ENCODE peak calls at places on chromosomes 16 and 17, in five cellular contexts. One of them, this sample, is unnamed.

GRCh38 chr17:6413073-6413472 is 21.8 kb downstream of the AIPL1 start:
- DNase-seq in GM12878: no peak
- DNase-seq in HCT116: peak; percentile 36
- DNase-seq in K562: peak; percentile 13
- DNase-seq in HepG2: peak; percentile 40
- DNase-seq in this sample: no peak

GRCh38 chr17:82781894-82782274 is 30.0 kb downstream of the TBCD start:
- DNase-seq in GM12878: peak; percentile 17
- DNase-seq in HCT116: peak; percentile 36
- DNase-seq in K562: peak; percentile 74
- DNase-seq in HepG2: peak; percentile 50
- DNase-seq in this sample: peak; percentile 19

GRCh38 chr16:707062-707538 is 1.5 kb upstream of the FBXL16 start:
- DNase-seq in GM12878: no peak
- DNase-seq in HCT116: no peak
- DNase-seq in K562: no peak
- DNase-seq in HepG2: no peak
- DNase-seq in this sample: no peak

GRCh38 chr17:4940625-4941021 is 555 bp downstream of the RNF167 start:
- DNase-seq in GM12878: no peak
- DNase-seq in HCT116: no peak
- DNase-seq in K562: no peak
- DNase-seq in HepG2: no peak
- DNase-seq in this sample: no peak

GRCh38 chr16:17404903-17405691 is 65.7 kb downstream of the XYLT1 start:
- DNase-seq in GM12878: no peak
- DNase-seq in HCT116: no peak
- DNase-seq in K562: no peak
- DNase-seq in HepG2: no peak
- DNase-seq in this sample: no peak

GRCh38 chr16:87854053-87854906 is 15.0 kb downstream of the SLC7A5 start:
- DNase-seq in GM12878: no peak
- DNase-seq in HCT116: no peak
- DNase-seq in K562: peak; percentile 88
- DNase-seq in HepG2: peak; percentile 86
- DNase-seq in this sample: peak; percentile 60

GRCh38 chr16:87406495-87407088 is 14.5 kb downstream of the MAP1LC3B start:
- DNase-seq in GM12878: no peak
- DNase-seq in HCT116: no peak
- DNase-seq in K562: peak; percentile 22
- DNase-seq in HepG2: no peak
- DNase-seq in this sample: no peak

GRCh38 chr17:34542700-34543336 is 36.6 kb upstream of the TMEM132E start:
- DNase-seq in GM12878: no peak
- DNase-seq in HCT116: no peak
- DNase-seq in K562: peak; percentile 79
- DNase-seq in HepG2: no peak
- DNase-seq in this sample: no peak

GRCh38 chr17:62714016-62714777 is 86.7 kb downstream of the MRC2 start:
- DNase-seq in GM12878: no peak
- DNase-seq in HCT116: no peak
- DNase-seq in K562: no peak
- DNase-seq in HepG2: no peak
- DNase-seq in this sample: no peak

GRCh38 chr17:38958756-38959155 is 8.4 kb downstream of the FBXO47 start:
- DNase-seq in GM12878: no peak
- DNase-seq in HCT116: no peak
- DNase-seq in K562: no peak
- DNase-seq in HepG2: no peak
- DNase-seq in this sample: no peak

GRCh38 chr17:82019905-82020873 is 2.5 kb downstream of the CENPX start:
- DNase-seq in GM12878: no peak
- DNase-seq in HCT116: peak; percentile 56
- DNase-seq in K562: peak; percentile 66
- DNase-seq in HepG2: peak; percentile 77
- DNase-seq in this sample: no peak

GRCh38 chr17:77719806-77720205 is 238.7 kb upstream of the TNRC6C start:
- DNase-seq in GM12878: no peak
- DNase-seq in HCT116: no peak
- DNase-seq in K562: no peak
- DNase-seq in HepG2: no peak
- DNase-seq in this sample: no peak

GRCh38 chr17:77423589-77424451 is 283.1 kb downstream of the SEC14L1 start:
- DNase-seq in GM12878: no peak
- DNase-seq in HCT116: no peak
- DNase-seq in K562: no peak
- DNase-seq in HepG2: no peak
- DNase-seq in this sample: no peak

GRCh38 chr17:18248300-18248731 is 10.2 kb downstream of the FLII start:
- DNase-seq in GM12878: no peak
- DNase-seq in HCT116: no peak
- DNase-seq in K562: peak; percentile 57
- DNase-seq in HepG2: peak; percentile 56
- DNase-seq in this sample: peak; percentile 76

GRCh38 chr16:7086842-7087616 is 245.6 kb upstream of the RBFOX1 start:
- DNase-seq in GM12878: no peak
- DNase-seq in HCT116: no peak
- DNase-seq in K562: no peak
- DNase-seq in HepG2: peak; percentile 33
- DNase-seq in this sample: peak; percentile 78

GRCh38 chr17:57544834-57545463 is 200.2 kb downstream of the CCDC182 start:
- DNase-seq in GM12878: no peak
- DNase-seq in HCT116: no peak
- DNase-seq in K562: no peak
- DNase-seq in HepG2: no peak
- DNase-seq in this sample: no peak

GRCh38 chr17:44438634-44439033 is 49.2 kb upstream of the ITGA2B start:
- DNase-seq in GM12878: no peak
- DNase-seq in HCT116: no peak
- DNase-seq in K562: no peak
- DNase-seq in HepG2: no peak
- DNase-seq in this sample: no peak

GRCh38 chr16:72952404-72953301 is 95.3 kb downstream of the ZFHX3 start:
- DNase-seq in GM12878: no peak
- DNase-seq in HCT116: no peak
- DNase-seq in K562: no peak
- DNase-seq in HepG2: no peak
- DNase-seq in this sample: no peak

GRCh38 chr17:35244345-35245195 is 1.7 kb downstream of the SLFN5 start:
- DNase-seq in GM12878: no peak
- DNase-seq in HCT116: peak; percentile 33
- DNase-seq in K562: peak; percentile 17
- DNase-seq in HepG2: peak; percentile 6
- DNase-seq in this sample: no peak

GRCh38 chr17:77107506-77108433 is 33.0 kb upstream of the SEC14L1 start:
- DNase-seq in GM12878: peak; percentile 94
- DNase-seq in HCT116: no peak
- DNase-seq in K562: no peak
- DNase-seq in HepG2: no peak
- DNase-seq in this sample: no peak

GRCh38 chr17:67624886-67625656 is 92.7 kb upstream of the NOL11 start:
- DNase-seq in GM12878: no peak
- DNase-seq in HCT116: no peak
- DNase-seq in K562: no peak
- DNase-seq in HepG2: no peak
- DNase-seq in this sample: no peak

GRCh38 chr16:83967838-83968482 is at the start of gene NECAB2:
- DNase-seq in GM12878: no peak
- DNase-seq in HCT116: no peak
- DNase-seq in K562: peak; percentile 98
- DNase-seq in HepG2: no peak
- DNase-seq in this sample: peak; percentile 74

GRCh38 chr16:89764711-89765201 is 43.4 kb downstream of the ZNF276 start:
- DNase-seq in GM12878: peak; percentile 91
- DNase-seq in HCT116: no peak
- DNase-seq in K562: no peak
- DNase-seq in HepG2: no peak
- DNase-seq in this sample: no peak

GRCh38 chr17:1179635-1180433 is at the start of gene ABR:
- DNase-seq in GM12878: no peak
- DNase-seq in HCT116: no peak
- DNase-seq in K562: peak; percentile 78
- DNase-seq in HepG2: no peak
- DNase-seq in this sample: peak; percentile 82

GRCh38 chr16:27304102-27304501 is 9.7 kb upstream of the IL4R start:
- DNase-seq in GM12878: no peak
- DNase-seq in HCT116: no peak
- DNase-seq in K562: no peak
- DNase-seq in HepG2: no peak
- DNase-seq in this sample: no peak

GRCh38 chr16:30984669-30985400 is at the start of gene HSD3B7:
- DNase-seq in GM12878: no peak
- DNase-seq in HCT116: peak; percentile 58
- DNase-seq in K562: peak; percentile 93
- DNase-seq in HepG2: peak; percentile 80
- DNase-seq in this sample: peak; percentile 74
- TF ChIP-seq POLR2A in GM12878: peak; percentile 55
- TF ChIP-seq POLR2A in HCT116: no peak
- TF ChIP-seq POLR2A in K562: peak; percentile 58
- TF ChIP-seq POLR2A in HepG2: peak; percentile 47
- TF ChIP-seq POLR2A in this sample: no peak

GRCh38 chr16:68711421-68712139 is 25.5 kb upstream of the CDH1 start:
- DNase-seq in GM12878: no peak
- DNase-seq in HCT116: no peak
- DNase-seq in K562: no peak
- DNase-seq in HepG2: no peak
- DNase-seq in this sample: no peak

GRCh38 chr16:68713430-68713829 is 23.7 kb upstream of the CDH1 start:
- DNase-seq in GM12878: no peak
- DNase-seq in HCT116: no peak
- DNase-seq in K562: no peak
- DNase-seq in HepG2: peak; percentile 44
- DNase-seq in this sample: no peak

GRCh38 chr16:68704232-68704867 is 32.7 kb upstream of the CDH1 start:
- DNase-seq in GM12878: no peak
- DNase-seq in HCT116: peak; percentile 79
- DNase-seq in K562: peak; percentile 72
- DNase-seq in HepG2: peak; percentile 89
- DNase-seq in this sample: peak; percentile 92

DNA sequence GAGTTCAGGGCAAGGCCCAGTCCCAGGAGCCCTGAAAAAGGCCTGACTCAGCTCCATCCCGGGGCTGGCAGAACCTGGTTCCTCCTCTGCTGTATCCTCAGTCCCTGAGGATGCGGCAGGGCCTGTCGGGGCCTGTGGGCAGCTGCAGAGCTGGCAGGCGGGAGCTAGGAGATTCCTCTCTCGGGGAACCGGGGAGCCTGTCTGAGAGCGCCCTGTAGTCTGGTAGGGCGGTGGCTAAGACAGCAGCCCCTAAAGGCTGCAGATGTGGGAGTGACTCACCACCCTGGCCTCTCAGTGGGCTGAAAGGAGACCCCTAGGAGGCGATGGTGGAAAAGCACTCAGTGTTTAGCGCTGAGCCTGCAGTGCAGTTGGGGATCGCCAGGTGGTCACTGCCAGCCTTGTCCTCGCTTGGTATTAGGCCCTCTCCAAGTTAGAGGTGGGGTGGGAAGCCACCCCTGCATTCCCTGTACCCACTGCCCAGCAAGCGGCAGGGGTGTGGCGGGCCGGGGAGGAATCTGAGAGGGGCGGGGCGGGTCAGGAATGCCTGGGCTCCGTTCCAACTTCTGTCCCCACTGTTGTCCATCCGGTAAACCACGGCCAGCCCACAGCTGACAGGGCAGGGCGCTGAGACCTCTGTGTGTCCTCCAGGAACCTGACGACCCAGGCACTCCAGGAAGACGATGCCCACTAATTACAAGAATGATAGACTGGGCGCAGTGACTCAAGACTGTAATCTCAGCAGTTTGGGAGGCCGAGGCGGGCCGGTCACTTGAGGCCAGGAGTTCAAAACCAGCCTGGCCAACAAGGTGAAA is 29.5 kb upstream of the CDH1 start:
- DNase-seq in GM12878: no peak
- DNase-seq in HCT116: peak; percentile 64
- DNase-seq in K562: peak; percentile 66
- DNase-seq in HepG2: peak; percentile 81
- DNase-seq in this sample: peak; percentile 66
- TF ChIP-seq SIN3A in GM12878: no peak
- TF ChIP-seq SIN3A in HCT116: peak; percentile 45
- TF ChIP-seq SIN3A in K562: no peak
- TF ChIP-seq SIN3A in HepG2: no peak
- TF ChIP-seq SIN3A in this sample: no peak

DNA sequence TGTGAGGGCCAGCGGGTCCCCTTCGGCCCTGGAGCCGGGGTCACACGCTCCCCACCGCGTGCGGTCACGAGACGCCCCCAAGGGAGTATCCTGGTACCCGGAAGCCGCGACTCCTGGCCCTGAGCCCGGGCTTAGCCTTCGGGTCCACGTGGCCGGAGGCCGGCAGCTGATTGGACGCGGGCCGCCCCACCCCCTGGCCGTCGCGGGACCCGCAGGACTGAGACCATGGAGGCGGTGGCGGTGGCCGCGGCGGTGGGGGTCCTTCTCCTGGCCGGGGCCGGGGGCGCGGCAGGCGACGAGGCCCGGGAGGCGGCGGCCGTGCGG is at the start of gene NAGLU:
- DNase-seq in GM12878: peak; percentile 72
- DNase-seq in HCT116: peak; percentile 63
- DNase-seq in K562: peak; percentile 99
- DNase-seq in HepG2: peak; percentile 89
- DNase-seq in this sample: no peak
- TF ChIP-seq POLR2A in GM12878: peak; percentile 73
- TF ChIP-seq POLR2A in HCT116: peak; percentile 31
- TF ChIP-seq POLR2A in K562: peak; percentile 78
- TF ChIP-seq POLR2A in HepG2: peak; percentile 55
- TF ChIP-seq POLR2A in this sample: no peak

GRCh38 chr16:9105189-9105588 is 13.7 kb downstream of the HAPSTR1 start:
- DNase-seq in GM12878: no peak
- DNase-seq in HCT116: no peak
- DNase-seq in K562: no peak
- DNase-seq in HepG2: no peak
- DNase-seq in this sample: no peak

GRCh38 chr16:9102379-9102778 is 10.9 kb downstream of the HAPSTR1 start:
- DNase-seq in GM12878: no peak
- DNase-seq in HCT116: no peak
- DNase-seq in K562: no peak
- DNase-seq in HepG2: no peak
- DNase-seq in this sample: no peak

GRCh38 chr16:9102943-9103342 is 11.5 kb downstream of the HAPSTR1 start:
- DNase-seq in GM12878: no peak
- DNase-seq in HCT116: no peak
- DNase-seq in K562: no peak
- DNase-seq in HepG2: no peak
- DNase-seq in this sample: no peak

GRCh38 chr16:9107025-9107970 is 15.9 kb downstream of the HAPSTR1 start:
- DNase-seq in GM12878: no peak
- DNase-seq in HCT116: no peak
- DNase-seq in K562: no peak
- DNase-seq in HepG2: no peak
- DNase-seq in this sample: no peak

DNA sequence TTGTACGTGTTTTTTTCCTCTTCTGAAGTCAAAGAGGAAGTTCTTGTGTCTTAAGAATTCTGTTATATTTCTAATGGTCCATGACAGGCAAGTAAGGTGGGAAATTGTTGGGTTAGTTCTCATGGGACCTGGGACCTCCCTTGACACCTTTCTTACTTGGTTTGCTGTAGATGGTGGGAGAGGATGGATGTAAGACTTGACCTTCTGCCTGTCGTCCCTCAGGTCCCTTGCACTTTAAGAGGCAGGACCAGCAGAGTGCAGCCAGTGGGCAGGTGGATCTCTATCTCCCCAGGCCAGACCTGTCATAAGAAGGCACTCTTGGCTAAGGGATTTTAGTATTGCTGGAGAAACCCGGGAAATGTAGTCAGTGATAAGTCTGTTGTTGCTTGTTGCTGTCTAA is 12.1 kb downstream of the HAPSTR1 start:
- DNase-seq in GM12878: no peak
- DNase-seq in HCT116: no peak
- DNase-seq in K562: no peak
- DNase-seq in HepG2: no peak
- DNase-seq in this sample: no peak
- TF ChIP-seq SIN3A in GM12878: no peak
- TF ChIP-seq SIN3A in HCT116: no peak
- TF ChIP-seq SIN3A in K562: no peak
- TF ChIP-seq SIN3A in HepG2: no peak
- TF ChIP-seq SIN3A in this sample: no peak